ENCODE peak calls at places on chromosomes 3 and 15, in seven cellular contexts. A is mesenteric fat pad, Y is EH, V is cerebellar cortex, T is posterior cingulate gyrus, G is hepatic stellate cell, E is LoVo. F is an unnamed sample.
A peak's percentile ranks its signal among the peaks of the same experiment; 100 is the strongest.

GRCh38 chr3:10470666-10471336 is 34.6 kb downstream of the ATP2B2 start:
- DNase-seq in T (no peak), Y (no peak), G (no peak), V (no peak), A (no peak), E (no peak), F (no peak)

GRCh38 chr3:15309662-15310335 is 22.6 kb downstream of the SH3BP5 start:
- DNase-seq in V (no peak), G (no peak), Y (no peak), A (no peak), E (no peak), T (no peak), F (peak; percentile 72)

GRCh38 chr3:170560296-170560695 is 25.6 kb downstream of the SLC7A14 start:
- DNase-seq in G (no peak), Y (no peak), T (no peak), E (no peak), A (no peak), V (no peak), F (no peak)

GRCh38 chr3:36697397-36698001 is 66.9 kb downstream of the DCLK3 start:
- DNase-seq in A (no peak), T (no peak), E (no peak), Y (peak; percentile 39), V (peak; percentile 17), G (no peak), F (no peak)

GRCh38 chr3:84601303-84601702 is 357.5 kb upstream of the CADM2 start:
- DNase-seq in A (no peak), V (peak; percentile 17), T (no peak), Y (no peak), E (no peak), G (no peak), F (no peak)

GRCh38 chr15:35630570-35630969 is 84.6 kb upstream of the DPH6 start:
- DNase-seq in E (no peak), V (no peak), Y (no peak), G (no peak), T (no peak), A (no peak), F (no peak)

GRCh38 chr3:99626415-99626788 is 12.0 kb upstream of the COL8A1 start:
- DNase-seq in G (no peak), V (no peak), A (no peak), T (no peak), E (no peak), Y (no peak), F (no peak)

GRCh38 chr3:158717576-158717975 is 14.7 kb downstream of the RARRES1 start:
- DNase-seq in G (no peak), Y (no peak), V (peak; percentile 90), A (no peak), T (no peak), E (no peak), F (no peak)

GRCh38 chr3:68996356-68996995 is 17.0 kb downstream of the EOGT start:
- DNase-seq in G (peak; percentile 28), Y (peak; percentile 20), V (no peak), A (no peak), T (no peak), E (no peak), F (no peak)